ENCODE peak calls at places on chromosome 19, in four cellular contexts. V is hippocampal formation, T is body of pancreas, N is NCI-H1092. I is an unnamed sample.

GRCh38 chr19:41408256-41408655 is 10.6 kb downstream of the BCKDHA start:
- DNase-seq in V (no peak), T (no peak), N (no peak), I (no peak)

GRCh38 chr19:49014123-49014869 is 2.6 kb downstream of the LHB start:
- DNase-seq in V (no peak), T (no peak), N (no peak), I (no peak)

GRCh38 chr19:48342414-48342738 is 17.0 kb downstream of the EMP3 start:
- DNase-seq in V (no peak), T (no peak), N (no peak), I (no peak)

GRCh38 chr19:2421581-2422306 is 5.6 kb downstream of the TIMM13 start:
- DNase-seq in V (no peak), T (no peak), N (no peak), I (no peak)

GRCh38 chr19:37218592-37218935 is 550 bp downstream of the ZNF383 start:
- DNase-seq in V (no peak), T (no peak), N (no peak), I (no peak)

GRCh38 chr19:17854061-17854460 is 5.6 kb upstream of the RPL18A start:
- DNase-seq in V (no peak), T (no peak), N (no peak), I (no peak)

GRCh38 chr19:39890755-39891551 is 43.5 kb downstream of the FCGBP start:
- DNase-seq in V (no peak), T (no peak), N (no peak), I (no peak)

GRCh38 chr19:40954573-40954972 is 36.5 kb upstream of the CYP2B6 start:
- DNase-seq in V (no peak), T (no peak), N (no peak), I (no peak)

GRCh38 chr19:17796013-17796837 is 1.3 kb downstream of the B3GNT3 start:
- DNase-seq in V (no peak), T (no peak), N (no peak), I (no peak)

GRCh38 chr19:23365222-23365621 is 30.0 kb downstream of the ZNF91 start:
- DNase-seq in V (no peak), T (no peak), N (no peak), I (no peak)

GRCh38 chr19:18745931-18746330 is 45.2 kb downstream of the COMP start:
- DNase-seq in V (no peak), T (no peak), N (no peak), I (no peak)

GRCh38 chr19:18156268-18156667 is 3.3 kb downstream of the PIK3R2 start:
- DNase-seq in V (no peak), T (no peak), N (no peak), I (no peak)

GRCh38 chr19:55319786-55320185 is 5.4 kb downstream of the TMEM150B start:
- DNase-seq in V (no peak), T (peak), N (no peak), I (no peak)

GRCh38 chr19:45638930-45639729 is at the start of gene EML2:
- DNase-seq in V (no peak), T (peak), N (no peak), I (no peak)

GRCh38 chr19:28727133-28727834 is 485.7 kb downstream of the UQCRFS1 start:
- DNase-seq in V (no peak), T (peak), N (no peak), I (no peak)

I was measured in DMS 273 treated with DMSO at 0.1 percent for 48 hours.